ENCODE peak calls at places on chromosomes 16 and 17, in seven cellular contexts. E is uterus; V is Panc1; N is CD4-positive, CD25-positive, alpha-beta regulatory T cell; C is CD4-positive, alpha-beta memory T cell; Y is GM23338; T is A549. Z is an unnamed sample.

GRCh38 chr17:75749545-75750389 is 15.2 kb downstream of the GALK1 start:
- DNase-seq in E (peak; percentile 88), V (peak; percentile 43), N (peak; percentile 77), C (peak; percentile 77), Y (peak; percentile 94), T (peak; percentile 88), Z (no peak)

GRCh38 chr17:35028531-35029262 is 34.8 kb downstream of the RFFL start:
- DNase-seq in E (no peak), V (no peak), N (no peak), C (no peak), Y (no peak), T (no peak), Z (no peak)

GRCh38 chr16:86520317-86521210 is 10.2 kb downstream of the FOXF1 start:
- DNase-seq in E (no peak), V (peak; percentile 36), N (no peak), C (no peak), Y (no peak), T (no peak), Z (no peak)

GRCh38 chr17:12421646-12422306 is 243.9 kb upstream of the MYOCD start:
- DNase-seq in E (no peak), V (no peak), N (no peak), C (no peak), Y (no peak), T (no peak), Z (no peak)

GRCh38 chr16:58339452-58339938 is 44.7 kb upstream of the PRSS54 start:
- DNase-seq in E (no peak), V (no peak), N (no peak), C (no peak), Y (peak; percentile 81), T (peak; percentile 30), Z (no peak)

GRCh38 chr16:88762258-88762870 is 22.7 kb downstream of the PIEZO1 start:
- DNase-seq in E (no peak), V (no peak), N (no peak), C (no peak), Y (no peak), T (no peak), Z (no peak)

GRCh38 chr17:81391964-81392908 is 3.0 kb upstream of the BAHCC1 start:
- DNase-seq in E (peak; percentile 73), V (no peak), N (no peak), C (no peak), Y (peak; percentile 42), T (no peak), Z (no peak)

GRCh38 chr16:88527186-88527936 is 42.8 kb upstream of the ZC3H18 start:
- DNase-seq in E (peak; percentile 64), V (peak; percentile 4), N (peak; percentile 42), C (peak; percentile 57), Y (peak; percentile 89), T (peak; percentile 78), Z (no peak)

GRCh38 chr16:29736764-29737163 is 9.0 kb downstream of the C16orf54 start:
- DNase-seq in E (no peak), V (no peak), N (no peak), C (no peak), Y (no peak), T (no peak), Z (no peak)

GRCh38 chr16:85004587-85005205 is 6.6 kb downstream of the ZDHHC7 start:
- DNase-seq in E (peak; percentile 69), V (no peak), N (no peak), C (no peak), Y (no peak), T (peak; percentile 77), Z (no peak)

GRCh38 chr17:50920891-50921595 is 54.9 kb upstream of the TOB1 start:
- DNase-seq in E (no peak), V (no peak), N (no peak), C (no peak), Y (no peak), T (no peak), Z (no peak)

GRCh38 chr16:27242868-27243590 is 25.5 kb downstream of the NSMCE1 start:
- DNase-seq in E (peak; percentile 59), V (peak; percentile 85), N (no peak), C (peak; percentile 37), Y (peak; percentile 33), T (peak; percentile 35), Z (no peak)

GRCh38 chr16:11024333-11025053 is 80.1 kb downstream of the CLEC16A start:
- DNase-seq in E (no peak), V (no peak), N (no peak), C (no peak), Y (no peak), T (peak; percentile 15), Z (no peak)

GRCh38 chr16:52597073-52597771 is 50.3 kb upstream of the TOX3 start:
- DNase-seq in E (no peak), V (no peak), N (no peak), C (no peak), Y (no peak), T (no peak), Z (no peak)

GRCh38 chr16:25875956-25876608 is 184.3 kb downstream of the HS3ST4 start:
- DNase-seq in E (no peak), V (no peak), N (no peak), C (no peak), Y (no peak), T (no peak), Z (no peak)

GRCh38 chr16:17444658-17445057 is 26.1 kb downstream of the XYLT1 start:
- DNase-seq in E (no peak), V (no peak), N (no peak), C (no peak), Y (no peak), T (no peak), Z (no peak)

GRCh38 chr17:36888236-36888957 is 48.9 kb upstream of the LHX1 start:
- DNase-seq in E (no peak), V (no peak), N (no peak), C (no peak), Y (no peak), T (no peak), Z (no peak)

GRCh38 chr16:17568239-17568638 is 97.5 kb upstream of the XYLT1 start:
- DNase-seq in E (no peak), V (no peak), N (no peak), C (no peak), Y (no peak), T (no peak), Z (no peak)

GRCh38 chr17:82536220-82537201 is 17.0 kb downstream of the FOXK2 start:
- DNase-seq in E (peak; percentile 72), V (no peak), N (no peak), C (no peak), Y (no peak), T (no peak), Z (peak; percentile 59)

GRCh38 chr17:36460265-36460937 is 26.1 kb upstream of the ZNHIT3 start:
- DNase-seq in E (no peak), V (no peak), N (no peak), C (no peak), Y (no peak), T (no peak), Z (no peak)

GRCh38 chr17:70332356-70332755 is 163.0 kb downstream of the KCNJ2 start:
- DNase-seq in E (no peak), V (no peak), N (no peak), C (no peak), Y (no peak), T (no peak), Z (no peak)

GRCh38 chr16:78648517-78648916 is 549.1 kb downstream of the WWOX start:
- DNase-seq in E (no peak), V (no peak), N (no peak), C (no peak), Y (no peak), T (no peak), Z (no peak)

GRCh38 chr17:17729620-17730249 is 48.5 kb downstream of the RAI1 start:
- DNase-seq in E (no peak), V (peak; percentile 20), N (peak; percentile 31), C (peak; percentile 46), Y (peak; percentile 81), T (peak; percentile 79), Z (no peak)

GRCh38 chr16:87358250-87358649 is 25.3 kb downstream of the FBXO31 start:
- DNase-seq in E (no peak), V (no peak), N (no peak), C (no peak), Y (no peak), T (no peak), Z (no peak)

GRCh38 chr16:54407596-54407995 is 121.0 kb upstream of the IRX3 start:
- DNase-seq in E (no peak), V (no peak), N (no peak), C (no peak), Y (no peak), T (no peak), Z (no peak)

DNA sequence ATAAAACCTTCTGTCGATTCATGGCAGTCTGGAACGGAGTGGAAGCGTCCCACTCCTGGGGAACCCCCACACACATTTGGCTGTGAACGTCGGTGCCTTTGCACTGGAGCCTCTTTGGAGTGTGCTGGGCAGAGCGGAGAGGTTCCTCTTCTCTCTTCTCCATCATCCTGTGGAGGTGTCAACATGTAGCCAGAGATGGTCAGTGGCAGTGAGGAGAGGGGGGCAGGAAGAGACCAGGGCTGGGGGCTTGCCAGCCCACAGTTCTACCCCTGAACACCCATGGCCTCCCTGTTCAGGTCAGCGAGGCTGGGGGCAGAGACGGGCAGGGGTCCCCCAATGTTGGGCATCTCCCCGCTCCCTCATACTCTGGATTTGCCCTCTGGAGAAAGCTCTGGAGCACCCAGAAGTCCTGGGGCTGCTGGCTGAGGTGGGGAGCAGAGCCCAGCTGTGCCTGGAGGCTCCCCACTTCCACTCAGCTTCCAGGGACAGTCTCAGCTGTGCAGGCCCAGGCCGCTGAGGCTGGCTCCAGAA is 223.7 kb downstream of the SEC14L1 start:
- DNase-seq in E (no peak), V (no peak), N (no peak), C (no peak), Y (no peak), T (no peak), Z (no peak)
- H3K27ac ChIP-seq in E (peak overlapping the region; percentile 76), V (peak overlapping the region; percentile 20), N (no peak overlapping the region), C (no peak overlapping the region), Y (no peak overlapping the region), T (peak overlapping the region; percentile 87), Z (peak overlapping the region; percentile 63)

GRCh38 chr17:7955414-7956042 is 23.5 kb downstream of the CNTROB start:
- DNase-seq in E (no peak), V (no peak), N (no peak), C (no peak), Y (no peak), T (no peak), Z (no peak)
- H3K27ac ChIP-seq in E (peak overlapping the region; percentile 72), V (no peak overlapping the region), N (no peak overlapping the region), C (no peak overlapping the region), Y (no peak overlapping the region), T (no peak overlapping the region), Z (no peak overlapping the region)

GRCh38 chr17:80112471-80113032 is 11.2 kb downstream of the GAA start:
- DNase-seq in E (no peak), V (no peak), N (no peak), C (no peak), Y (no peak), T (no peak), Z (no peak)
- H3K27ac ChIP-seq in E (no peak overlapping the region), V (no peak overlapping the region), N (no peak overlapping the region), C (no peak overlapping the region), Y (no peak overlapping the region), T (no peak overlapping the region), Z (no peak overlapping the region)

DNA sequence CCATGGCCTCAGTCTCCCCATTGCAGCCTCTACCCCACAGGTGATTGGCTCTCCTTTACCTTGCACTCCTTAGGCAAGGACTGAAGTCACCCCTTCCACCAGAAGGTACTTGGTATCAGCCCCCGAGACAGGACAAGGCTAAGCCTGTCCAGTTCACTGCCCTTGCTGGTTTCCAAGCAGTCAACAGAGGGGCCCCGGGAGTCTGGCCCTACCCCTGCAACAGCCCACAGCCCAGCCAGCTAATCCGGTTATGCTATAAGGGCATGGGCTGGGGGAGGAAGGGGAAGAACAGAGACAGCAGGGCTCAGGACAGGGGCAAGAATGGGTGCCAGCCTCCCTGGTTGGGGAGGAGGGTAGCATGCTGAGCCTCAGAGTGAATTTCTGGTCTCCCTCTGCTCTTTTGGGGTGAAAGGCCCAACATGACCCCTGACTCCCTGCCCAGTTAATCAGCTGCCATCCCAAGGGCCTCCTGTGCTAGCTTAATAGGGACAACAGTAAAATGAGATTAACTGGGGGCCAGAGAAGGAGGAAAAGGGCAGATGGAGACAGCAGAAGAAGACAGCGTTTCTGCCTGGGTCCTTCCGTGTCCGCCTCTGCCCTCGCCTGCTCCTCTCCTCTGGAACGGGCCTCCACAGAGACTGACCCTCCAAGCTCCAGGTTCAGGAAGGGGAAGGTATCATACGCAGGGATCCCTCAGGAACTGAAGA is 10.7 kb downstream of the DLG4 start:
- DNase-seq in E (no peak), V (no peak), N (no peak), C (no peak), Y (no peak), T (no peak), Z (no peak)
- H3K27ac ChIP-seq in E (no peak overlapping the region), V (no peak overlapping the region), N (no peak overlapping the region), C (no peak overlapping the region), Y (no peak overlapping the region), T (no peak overlapping the region), Z (no peak overlapping the region)

Z was measured in epithelial cell of prostate.